ENCODE peak calls at places on chromosomes 11 and 22, in four cellular contexts. F is heart right ventricle, W is uterus, T is breast epithelium. N is an unnamed sample.

GRCh38 chr11:43837879-43838278 is 42.8 kb upstream of the ALKBH3 start:
- DNase-seq in F (no peak), W (no peak), T (no peak), N (no peak)

GRCh38 chr11:11608783-11609232 is 13.0 kb downstream of the GALNT18 start:
- DNase-seq in F (no peak), T (no peak), W (no peak), N (no peak)

GRCh38 chr11:118644496-118644895 is 35.0 kb downstream of the TREH start:
- DNase-seq in W (no peak), T (no peak), F (no peak), N (no peak)

GRCh38 chr11:65446446-65447277 is 24.1 kb downstream of the NEAT1 start:
- DNase-seq in F (no peak), W (peak), T (peak), N (peak)

GRCh38 chr11:64285885-64286800 is 495 bp downstream of the GPR137 start:
- DNase-seq in W (no peak), T (peak), F (no peak), N (no peak)

GRCh38 chr22:48885271-48885918 is 942.3 kb downstream of the BRD1 start:
- DNase-seq in W (no peak), T (no peak), F (no peak), N (no peak)

GRCh38 chr11:112082729-112083128 is 3.8 kb downstream of the TIMM8B start:
- DNase-seq in W (no peak), T (no peak), F (peak), N (no peak)

GRCh38 chr11:40289370-40289769 is 1170.1 kb downstream of the LRRC4C start:
- DNase-seq in F (no peak), W (no peak), T (no peak), N (no peak)

GRCh38 chr22:26669060-26669481 is 11.7 kb downstream of the MIAT start:
- DNase-seq in T (no peak), F (no peak), W (no peak), N (no peak)

GRCh38 chr22:31286360-31287255 is 5.7 kb downstream of the PIK3IP1 start:
- DNase-seq in F (no peak), T (no peak), W (no peak), N (no peak)

GRCh38 chr22:45962431-45962712 is 14.6 kb downstream of the WNT7B start:
- DNase-seq in W (no peak), F (no peak), T (no peak), N (no peak)

GRCh38 chr11:128749986-128750385 is 56.1 kb downstream of the FLI1 start:
- DNase-seq in F (no peak), T (no peak), W (no peak), N (no peak)

GRCh38 chr11:88508808-88509581 is 171.5 kb upstream of the CTSC start:
- DNase-seq in W (no peak), F (no peak), T (no peak), N (peak)

GRCh38 chr11:614091-614582 is 1.6 kb downstream of the IRF7 start:
- DNase-seq in T (no peak), F (no peak), W (peak), N (no peak)

GRCh38 chr11:56783448-56784041 is 35.0 kb upstream of the OR9G4 start:
- DNase-seq in T (no peak), W (no peak), F (no peak), N (no peak)

GRCh38 chr11:2521681-2522630 is 77.1 kb downstream of the KCNQ1 start:
- DNase-seq in W (peak), F (no peak), T (peak), N (peak)

GRCh38 chr22:44109417-44109816 is 71.3 kb upstream of the PARVG start:
- DNase-seq in F (no peak), T (no peak), W (no peak), N (no peak)

GRCh38 chr11:88106685-88107084 is 68.6 kb downstream of the RAB38 start:
- DNase-seq in F (no peak), W (no peak), T (no peak), N (no peak)

GRCh38 chr11:113166280-113166679 is 148.1 kb upstream of the TTC12 start:
- DNase-seq in T (no peak), W (no peak), F (no peak), N (no peak)

GRCh38 chr22:40578171-40578570 is 58.3 kb downstream of the MRTFA start:
- DNase-seq in F (no peak), T (no peak), W (no peak), N (no peak)

GRCh38 chr22:45731041-45731797 is 59.6 kb downstream of the ATXN10 start:
- DNase-seq in W (no peak), F (no peak), T (no peak), N (no peak)

GRCh38 chr22:46574993-46575914 is 37.8 kb upstream of the CELSR1 start:
- DNase-seq in W (no peak), T (peak), F (peak), N (peak)

GRCh38 chr11:62708423-62709261 is 1.2 kb downstream of the GNG3 start:
- DNase-seq in T (peak), F (no peak), W (peak), N (peak)

GRCh38 chr22:45268167-45268957 is 16.4 kb upstream of the UPK3A start:
- DNase-seq in W (peak), T (no peak), F (no peak), N (peak)

GRCh38 chr22:43883012-43883661 is 8.7 kb downstream of the PNPLA5 start:
- DNase-seq in T (peak), W (no peak), F (no peak), N (peak)

GRCh38 chr11:113373306-113373705 is 14.3 kb upstream of the ANKK1 start:
- DNase-seq in W (no peak), T (no peak), F (no peak), N (no peak)

GRCh38 chr11:25766332-25767015 is 565.5 kb upstream of the ANO3 start:
- DNase-seq in T (no peak), W (no peak), F (no peak), N (no peak)

GRCh38 chr11:60905551-60906113 is 753 bp downstream of the PRPF19 start:
- DNase-seq in T (no peak), W (no peak), F (no peak), N (no peak)

GRCh38 chr22:30192427-30192826 is 54.1 kb downstream of the LIF start:
- DNase-seq in W (no peak), T (no peak), F (no peak), N (no peak)

GRCh38 chr22:21939392-21940319 is 13.0 kb downstream of the PPM1F start:
- DNase-seq in F (peak), T (no peak), W (no peak), N (no peak)

GRCh38 chr11:66856496-66857233 is at the start of gene LRFN4:
- DNase-seq in F (no peak), W (peak), T (no peak), N (peak)

GRCh38 chr22:45863981-45864751 is 112.8 kb downstream of the WNT7B start:
- DNase-seq in F (peak), W (peak), T (peak), N (peak)

DNA sequence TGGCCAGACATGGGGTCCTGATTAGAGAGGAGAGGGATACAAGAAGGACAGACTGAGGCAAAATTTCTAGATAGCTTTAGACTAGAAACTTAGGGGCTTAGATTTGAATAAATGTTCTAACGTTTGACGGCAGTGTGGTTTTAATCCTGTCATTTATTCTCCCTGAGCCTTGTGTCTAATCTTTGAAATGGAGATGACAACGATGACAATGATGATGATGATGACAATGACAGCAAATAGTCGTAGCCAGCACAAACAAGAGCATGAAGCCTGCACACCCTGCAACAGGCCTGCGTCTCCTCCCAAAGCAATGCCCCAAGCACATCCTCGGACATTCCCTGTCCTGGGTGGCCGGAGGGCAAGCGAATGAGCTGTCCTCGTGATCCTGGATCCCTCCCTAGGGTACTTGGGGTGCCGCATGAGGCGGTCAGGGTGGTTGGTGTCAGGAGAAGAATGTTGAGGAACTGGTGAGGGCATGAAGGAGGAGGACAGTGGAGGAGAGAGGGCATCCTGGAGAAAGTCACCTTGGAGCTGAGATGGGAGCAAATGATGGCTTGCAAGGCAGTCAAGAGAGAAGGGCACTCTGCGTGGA is 502.1 kb upstream of the B3GAT1 start:
- DNase-seq in T (no peak), F (no peak), W (no peak), N (no peak)
- H3K27ac ChIP-seq in T (no peak), F (no peak), W (no peak), N (no peak)

GRCh38 chr11:20131744-20132666 is 28.3 kb downstream of the DBX1 start:
- DNase-seq in F (peak), W (peak), T (peak), N (peak)
- H3K4me3 ChIP-seq in F (peak), W (peak), T (peak), N (no peak)

GRCh38 chr11:13160302-13160701 is 117.3 kb upstream of the BMAL1 start:
- DNase-seq in T (peak), W (no peak), F (no peak), N (no peak)
- H3K27ac ChIP-seq in T (peak), W (no peak), F (no peak), N (no peak)

GRCh38 chr11:69055598-69056516 is 7.1 kb downstream of the TPCN2 start:
- DNase-seq in F (no peak), T (peak), W (no peak), N (peak)
- H3K4me3 ChIP-seq in F (no peak), T (no peak), W (no peak), N (no peak)

N was measured in aorta.